ENCODE peak calls at places on chromosomes 2 and 18, in eight cellular contexts. N, F, E, Y, C, M, D and G are unnamed samples.

GRCh38 chr18:51039138-51040112 is 9.4 kb downstream of the SMAD4 start:
- DNase-seq in N (no peak), F (peak), E (no peak), Y (no peak), C (no peak), M (peak), D (no peak), G (no peak)

GRCh38 chr2:153890572-153890971 is 18.9 kb downstream of the GALNT13 start:
- DNase-seq in N (no peak), F (no peak), E (no peak), Y (no peak), C (no peak), M (no peak), D (no peak), G (no peak)

GRCh38 chr2:173929441-173929840 is 35.7 kb downstream of the SP3 start:
- DNase-seq in N (no peak), F (peak), E (no peak), Y (no peak), C (no peak), M (no peak), D (no peak), G (peak)

GRCh38 chr2:12950957-12951656 is 234.4 kb downstream of the TRIB2 start:
- DNase-seq in N (no peak), F (peak), E (no peak), Y (peak), C (peak), M (peak), D (no peak), G (no peak)

GRCh38 chr2:1727796-1728474 is 16.4 kb downstream of the PXDN start:
- DNase-seq in N (no peak), F (no peak), E (no peak), Y (no peak), C (no peak), M (no peak), D (no peak), G (no peak)

GRCh38 chr2:16461672-16462071 is 204.0 kb downstream of the CYRIA start:
- DNase-seq in N (no peak), F (no peak), E (no peak), Y (no peak), C (no peak), M (no peak), D (no peak), G (no peak)

GRCh38 chr18:59570101-59570875 is 126.9 kb downstream of the CCBE1 start:
- DNase-seq in N (no peak), F (peak), E (no peak), Y (no peak), C (no peak), M (no peak), D (no peak), G (no peak)

GRCh38 chr2:147451902-147452515 is 392.8 kb upstream of the ACVR2A start:
- DNase-seq in N (no peak), F (no peak), E (no peak), Y (no peak), C (no peak), M (no peak), D (no peak), G (no peak)

GRCh38 chr2:156356006-156356764 is 23.7 kb upstream of the NR4A2 start:
- DNase-seq in N (no peak), F (no peak), E (no peak), Y (no peak), C (no peak), M (peak), D (no peak), G (no peak)

GRCh38 chr2:119108186-119108585 is 50.4 kb downstream of the C1QL2 start:
- DNase-seq in N (no peak), F (no peak), E (no peak), Y (no peak), C (no peak), M (no peak), D (no peak), G (no peak)

GRCh38 chr2:109164739-109165221 is 35.8 kb downstream of the SH3RF3 start:
- DNase-seq in N (no peak), F (peak), E (peak), Y (peak), C (peak), M (peak), D (no peak), G (no peak)

GRCh38 chr2:20652141-20652540 is 1.2 kb upstream of the HS1BP3 start:
- DNase-seq in N (no peak), F (no peak), E (no peak), Y (no peak), C (no peak), M (no peak), D (no peak), G (no peak)

GRCh38 chr2:123732563-123732962 is 292.5 kb upstream of the CNTNAP5 start:
- DNase-seq in N (no peak), F (no peak), E (no peak), Y (no peak), C (no peak), M (no peak), D (no peak), G (no peak)

GRCh38 chr18:274313-274712 is 6.5 kb upstream of the THOC1 start:
- DNase-seq in N (no peak), F (no peak), E (no peak), Y (no peak), C (no peak), M (no peak), D (no peak), G (no peak)

GRCh38 chr2:100290718-100291151 is 31.6 kb downstream of the LONRF2 start:
- DNase-seq in N (no peak), F (no peak), E (no peak), Y (no peak), C (no peak), M (no peak), D (no peak), G (no peak)

GRCh38 chr2:28654981-28655322 is 96.7 kb upstream of the PPP1CB start:
- DNase-seq in N (no peak), F (no peak), E (no peak), Y (no peak), C (no peak), M (no peak), D (no peak), G (peak)

GRCh38 chr2:147082850-147083522 is 761.8 kb upstream of the ACVR2A start:
- DNase-seq in N (peak), F (peak), E (no peak), Y (peak), C (peak), M (peak), D (peak), G (peak)

GRCh38 chr18:10771053-10771709 is 245.4 kb downstream of the NAPG start:
- DNase-seq in N (no peak), F (peak), E (no peak), Y (no peak), C (no peak), M (peak), D (no peak), G (no peak)

GRCh38 chr2:234478121-234478858 is 18.6 kb downstream of the ARL4C start:
- DNase-seq in N (no peak), F (no peak), E (no peak), Y (no peak), C (no peak), M (no peak), D (no peak), G (no peak)

GRCh38 chr2:96527052-96527964 is 9.2 kb upstream of the ARID5A start:
- DNase-seq in N (no peak), F (peak), E (peak), Y (no peak), C (no peak), M (no peak), D (peak), G (no peak)

DNA sequence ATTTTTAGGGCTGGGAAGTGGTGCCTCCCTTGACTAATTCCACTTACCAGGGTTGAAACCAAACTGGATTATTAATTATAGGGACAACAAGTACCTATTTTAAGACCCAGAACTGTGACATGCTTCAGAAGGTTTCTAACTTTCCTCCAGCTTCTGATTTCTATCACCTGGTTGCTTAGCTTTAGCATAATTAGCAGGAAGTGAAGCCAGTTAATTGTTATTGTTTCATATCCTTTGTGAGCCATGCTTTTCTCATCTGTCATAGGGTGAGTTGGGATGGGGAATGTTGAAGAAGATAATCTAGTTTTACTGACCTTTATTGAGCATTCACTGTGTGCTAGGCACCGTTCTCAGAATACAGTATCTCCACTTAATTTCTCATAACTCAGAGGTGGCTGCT is 3.2 kb downstream of the YPEL5 start:
- DNase-seq in N (no peak), F (no peak), E (no peak), Y (no peak), C (no peak), M (no peak), D (no peak), G (no peak)
- H3K4me3 ChIP-seq in N (no peak), F (no peak), E (no peak), Y (peak), C (no peak), M (no peak), D (no peak), G (no peak)

DNA sequence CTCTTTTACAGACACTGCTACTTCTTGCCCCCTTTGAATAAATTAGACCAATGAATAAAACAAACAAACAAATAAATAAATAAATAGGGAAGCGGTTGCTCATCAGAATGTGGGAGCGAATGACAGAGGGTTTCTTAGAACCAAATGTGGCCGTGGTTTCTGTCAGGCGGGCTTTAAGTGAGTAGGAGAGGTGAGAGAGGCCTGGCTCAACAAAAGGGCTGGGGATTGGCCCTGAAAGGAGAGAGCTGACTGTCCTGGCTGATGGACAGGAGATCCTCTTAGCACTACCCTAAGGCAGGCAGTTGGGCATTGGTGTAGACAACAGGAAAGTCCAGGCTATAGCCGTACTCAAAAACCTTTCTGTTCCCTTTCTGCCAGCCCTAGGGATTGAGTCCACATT is 6.6 kb downstream of the IL1B start:
- DNase-seq in N (no peak), F (no peak), E (no peak), Y (no peak), C (no peak), M (no peak), D (no peak), G (no peak)
- H3K4me3 ChIP-seq in N (no peak), F (no peak), E (no peak), Y (no peak), C (no peak), M (no peak), D (no peak), G (no peak)

GRCh38 chr2:161580426-161580825 is 43.8 kb upstream of the SLC4A10 start:
- DNase-seq in N (no peak), F (no peak), E (no peak), Y (no peak), C (no peak), M (no peak), D (no peak), G (no peak)

GRCh38 chr2:161576421-161576820 is 47.8 kb upstream of the SLC4A10 start:
- DNase-seq in N (no peak), F (peak), E (no peak), Y (no peak), C (no peak), M (no peak), D (no peak), G (no peak)

GRCh38 chr2:161580021-161580420 is 44.2 kb upstream of the SLC4A10 start:
- DNase-seq in N (no peak), F (no peak), E (no peak), Y (no peak), C (no peak), M (no peak), D (no peak), G (no peak)

GRCh38 chr2:161578998-161579397 is 45.2 kb upstream of the SLC4A10 start:
- DNase-seq in N (no peak), F (no peak), E (no peak), Y (no peak), C (no peak), M (no peak), D (no peak), G (no peak)
- H3K4me3 ChIP-seq in N (no peak), F (no peak), E (no peak), Y (no peak), C (no peak), M (no peak), D (no peak), G (no peak)

GRCh38 chr2:76044701-76045100 is 334.0 kb upstream of the GCFC2 start:
- DNase-seq in N (no peak), F (no peak), E (no peak), Y (no peak), C (no peak), M (no peak), D (no peak), G (no peak)
- H3K4me3 ChIP-seq in N (no peak), F (no peak), E (no peak), Y (no peak), C (no peak), M (no peak), D (no peak), G (no peak)

DNA sequence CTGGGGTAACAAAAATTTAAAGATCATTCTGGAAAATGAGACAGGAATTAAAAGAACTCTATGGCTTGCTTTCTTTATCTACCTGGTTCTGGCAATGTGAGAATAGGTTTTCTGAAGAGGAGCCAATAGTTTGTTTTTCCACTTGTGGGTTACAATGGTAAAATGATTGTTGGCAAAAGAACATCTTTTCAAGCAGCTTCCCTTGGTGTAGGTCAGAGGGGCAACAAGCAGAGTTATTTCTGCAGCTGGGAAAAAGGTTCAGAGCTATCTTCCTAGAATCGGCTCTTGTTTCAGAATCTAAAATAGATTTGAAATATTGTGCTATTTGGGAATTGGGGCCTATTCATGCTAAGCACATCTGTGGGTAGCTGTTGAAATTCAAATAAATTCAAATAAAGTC is 11.5 kb upstream of the TSPYL6 start:
- DNase-seq in N (no peak), F (no peak), E (no peak), Y (no peak), C (no peak), M (no peak), D (no peak), G (no peak)
- H3K4me3 ChIP-seq in N (no peak), F (no peak), E (no peak), Y (no peak), C (no peak), M (no peak), D (no peak), G (no peak)

DNA sequence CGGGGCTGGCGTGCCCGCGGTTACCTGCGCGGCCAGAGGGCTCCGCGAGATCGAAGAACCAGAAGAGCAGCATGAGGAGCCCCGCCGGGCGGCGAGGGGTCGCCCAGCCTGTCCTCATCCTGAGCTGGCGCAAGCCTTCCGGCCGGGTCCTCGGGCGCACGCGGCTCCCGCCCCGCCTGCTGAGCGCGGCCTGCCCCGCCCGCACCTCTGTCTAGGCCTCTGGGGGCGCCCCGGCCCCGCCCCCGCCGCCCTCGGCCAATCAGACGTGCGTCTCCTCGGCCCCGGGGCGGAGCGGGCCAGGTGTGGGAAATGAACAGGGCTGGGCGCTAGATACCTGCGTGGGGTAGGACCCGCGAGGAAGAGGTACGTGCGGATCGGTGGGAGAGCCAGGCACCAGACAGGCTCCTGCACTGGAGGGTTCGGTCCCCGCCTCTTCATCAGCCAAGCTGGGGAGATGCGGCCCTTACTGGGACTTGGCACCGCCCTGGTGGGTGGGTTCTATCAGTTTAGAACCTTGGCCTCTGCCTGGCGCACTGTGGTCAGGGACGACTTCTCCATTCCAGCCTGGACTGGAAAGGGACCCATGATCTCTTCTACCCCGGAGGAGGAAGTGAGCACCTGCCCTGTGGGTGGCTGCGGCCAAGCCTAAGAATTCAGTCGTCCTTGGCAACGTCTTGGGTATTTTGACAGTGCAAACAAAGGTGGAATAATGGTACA is 106.7 kb upstream of the CD302 start:
- DNase-seq in N (peak), F (peak), E (peak), Y (no peak), C (no peak), M (no peak), D (peak), G (peak)
- H3K4me3 ChIP-seq in N (peak), F (peak), E (peak), Y (peak), C (no peak), M (peak), D (peak), G (peak)

DNA sequence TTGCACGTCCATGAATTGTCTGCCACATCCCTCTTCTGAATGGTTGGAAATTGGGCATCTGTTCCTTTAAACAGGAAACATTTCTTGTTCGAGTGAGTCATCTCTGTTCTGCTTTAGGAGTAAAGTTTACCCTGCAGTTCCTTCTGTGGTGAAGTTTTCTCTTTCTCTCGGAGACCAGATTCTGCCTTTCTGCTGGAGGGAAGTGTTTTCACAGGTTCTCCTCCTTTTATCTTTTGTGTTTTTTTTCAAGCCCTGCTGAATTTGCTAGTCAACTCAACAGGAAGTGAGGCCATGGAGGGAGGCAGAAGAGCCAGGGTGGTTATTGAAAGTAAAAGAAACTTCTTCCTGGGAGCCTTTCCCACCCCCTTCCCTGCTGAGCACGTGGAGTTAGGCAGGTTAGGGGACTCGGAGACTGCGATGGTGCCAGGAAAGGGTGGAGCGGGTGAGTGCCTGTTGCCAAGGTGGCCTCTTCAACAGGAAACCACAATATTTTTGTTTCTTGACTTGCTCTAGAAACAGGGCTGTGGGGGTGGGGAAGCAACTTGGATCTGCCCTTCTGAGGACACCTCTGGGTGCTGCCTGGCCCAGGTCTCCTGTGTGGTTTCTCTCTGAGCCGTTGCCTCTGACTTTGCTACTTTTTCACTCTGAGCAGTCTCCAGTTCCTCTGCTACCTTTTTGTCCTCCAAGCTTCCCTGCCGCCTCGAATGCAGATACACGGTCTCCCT is 2.2 kb upstream of the CASP8 start:
- DNase-seq in N (peak), F (peak), E (peak), Y (peak), C (peak), M (peak), D (peak), G (peak)
- H3K4me3 ChIP-seq in N (peak), F (no peak), E (peak), Y (peak), C (peak), M (peak), D (peak), G (peak)

GRCh38 chr2:112024896-112025491 is 30.1 kb upstream of the TMEM87B start:
- DNase-seq in N (no peak), F (no peak), E (no peak), Y (no peak), C (no peak), M (no peak), D (no peak), G (no peak)
- H3K4me3 ChIP-seq in N (no peak), F (no peak), E (no peak), Y (no peak), C (no peak), M (no peak), D (no peak), G (no peak)

GRCh38 chr2:144671695-144672094 is 151.8 kb upstream of the ZEB2 start:
- DNase-seq in N (no peak), F (no peak), E (peak), Y (no peak), C (no peak), M (peak), D (no peak), G (no peak)

GRCh38 chr2:144678741-144679140 is 158.8 kb upstream of the ZEB2 start:
- DNase-seq in N (no peak), F (no peak), E (no peak), Y (no peak), C (no peak), M (no peak), D (no peak), G (no peak)

GRCh38 chr2:144674071-144674470 is 154.2 kb upstream of the ZEB2 start:
- DNase-seq in N (no peak), F (no peak), E (no peak), Y (no peak), C (peak), M (no peak), D (no peak), G (no peak)

GRCh38 chr2:144675331-144675730 is 155.4 kb upstream of the ZEB2 start:
- DNase-seq in N (no peak), F (no peak), E (no peak), Y (no peak), C (no peak), M (no peak), D (no peak), G (no peak)

DNA sequence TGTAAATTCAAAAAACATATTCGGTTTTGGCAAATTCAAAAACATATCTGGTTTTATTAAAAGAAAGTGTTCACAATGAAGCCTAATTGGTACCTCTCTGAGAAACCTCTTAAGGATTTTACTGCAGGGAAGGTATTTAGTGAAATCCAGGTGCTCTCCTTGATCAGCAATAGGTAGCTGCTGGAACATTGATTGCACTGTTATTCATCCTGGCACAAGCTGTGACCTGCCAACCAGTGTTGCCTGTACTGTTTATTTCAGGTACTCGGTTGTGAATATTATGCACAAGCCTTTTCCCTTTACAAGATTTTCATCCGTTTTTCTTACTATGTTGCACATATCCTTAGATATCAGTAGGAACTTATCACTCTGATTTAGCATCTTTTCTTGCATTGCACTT is 155.8 kb upstream of the ZEB2 start:
- DNase-seq in N (no peak), F (no peak), E (no peak), Y (no peak), C (no peak), M (no peak), D (no peak), G (no peak)
- H3K4me3 ChIP-seq in N (no peak), F (no peak), E (no peak), Y (no peak), C (no peak), M (no peak), D (no peak), G (no peak)